ENCODE peak calls at places on chromosomes 1 and 21, in four cellular contexts. Z, O, V and F are unnamed samples.

GRCh38 chr1:27044613-27045091 is 32.0 kb upstream of the TENT5B start:
- DNase-seq in Z (peak; percentile 82), O (peak; percentile 59), V (peak; percentile 77), F (peak; percentile 92)

GRCh38 chr1:26391450-26391849 is 18.9 kb upstream of the ZNF683 start:
- DNase-seq in Z (no peak), O (peak; percentile 35), V (peak; percentile 18), F (no peak)

GRCh38 chr21:45570826-45571601 is 28.8 kb upstream of the SLC19A1 start:
- DNase-seq in Z (no peak), O (no peak), V (no peak), F (no peak)

GRCh38 chr1:154752273-154753030 is 117.6 kb downstream of the KCNN3 start:
- DNase-seq in Z (no peak), O (no peak), V (no peak), F (no peak)

GRCh38 chr1:178727014-178727895 is 2.2 kb downstream of the RALGPS2 start:
- DNase-seq in Z (no peak), O (no peak), V (no peak), F (no peak)

GRCh38 chr21:43273708-43274021 is 104.9 kb downstream of the CRYAA start:
- DNase-seq in Z (no peak), O (no peak), V (no peak), F (no peak)

GRCh38 chr21:28487455-28488070 is 505.1 kb downstream of the LTN1 start:
- DNase-seq in Z (no peak), O (no peak), V (no peak), F (no peak)

GRCh38 chr1:205240569-205240968 is 12.8 kb downstream of the TMCC2 start:
- DNase-seq in Z (no peak), O (no peak), V (no peak), F (no peak)

GRCh38 chr1:61269648-61270047 is 187.3 kb downstream of the NFIA start:
- DNase-seq in Z (no peak), O (no peak), V (no peak), F (no peak)